ENCODE peak calls at places on chromosome 16, in ten cellular contexts. V is fibroblast of lung, Z is A549, J is kidney, Q is ovary, M is substantia nigra, S is tibial nerve, T is HCT116, A is foreskin keratinocyte, D is IMR-90. N is an unnamed sample.

GRCh38 chr16:57030346-57030902 is 41.1 kb downstream of the NLRC5 start:
- DNase-seq in V (no peak), Z (no peak), J (no peak), Q (no peak), M (no peak), S (no peak), T (no peak), A (no peak), D (no peak), N (no peak)

GRCh38 chr16:49799172-49799571 is 56.7 kb downstream of the ZNF423 start:
- DNase-seq in V (no peak), Z (no peak), J (no peak), Q (no peak), M (no peak), S (no peak), T (no peak), A (no peak), D (no peak), N (no peak)

GRCh38 chr16:86874141-86874540 is 295.8 kb downstream of the FOXL1 start:
- DNase-seq in V (no peak), Z (no peak), J (no peak), Q (no peak), M (no peak), S (no peak), T (peak; percentile 6), A (no peak), D (no peak), N (no peak)

GRCh38 chr16:69481901-69482341 is 57.5 kb downstream of the CYB5B start:
- DNase-seq in V (peak; percentile 88), Z (no peak), J (peak; percentile 95), Q (peak; percentile 83), M (peak; percentile 80), S (peak; percentile 73), T (no peak), A (peak; percentile 40), D (peak; percentile 48), N (peak; percentile 94)

GRCh38 chr16:11734025-11734652 is 8.5 kb downstream of the TXNDC11 start:
- DNase-seq in V (no peak), Z (no peak), J (no peak), Q (peak; percentile 44), M (no peak), S (no peak), T (no peak), A (no peak), D (no peak), N (peak; percentile 56)

GRCh38 chr16:75035410-75035968 is 36.7 kb downstream of the ZNRF1 start:
- DNase-seq in V (no peak), Z (no peak), J (no peak), Q (no peak), M (no peak), S (no peak), T (no peak), A (no peak), D (no peak), N (peak; percentile 49)

GRCh38 chr16:51763072-51763658 is 612.1 kb upstream of the SALL1 start:
- DNase-seq in V (no peak), Z (no peak), J (no peak), Q (no peak), M (no peak), S (no peak), T (no peak), A (no peak), D (no peak), N (peak; percentile 91)

GRCh38 chr16:2142942-2143868 is 5.2 kb upstream of the RAB26 start:
- DNase-seq in V (no peak), Z (no peak), J (no peak), Q (no peak), M (no peak), S (no peak), T (no peak), A (no peak), D (no peak), N (no peak)

GRCh38 chr16:83215417-83216001 is 588.7 kb downstream of the CDH13 start:
- DNase-seq in V (peak; percentile 58), Z (peak; percentile 37), J (no peak), Q (no peak), M (no peak), S (no peak), T (peak; percentile 21), A (peak; percentile 3), D (peak; percentile 44), N (no peak)

GRCh38 chr16:24580665-24581064 is 41.3 kb downstream of the RBBP6 start:
- DNase-seq in V (peak; percentile 76), Z (peak; percentile 37), J (no peak), Q (no peak), M (no peak), S (no peak), T (no peak), A (no peak), D (peak; percentile 62), N (no peak)

GRCh38 chr16:86565644-86566511 is 751 bp upstream of the FOXC2 start:
- DNase-seq in V (no peak), Z (no peak), J (no peak), Q (no peak), M (no peak), S (no peak), T (no peak), A (no peak), D (no peak), N (no peak)

GRCh38 chr16:17177968-17178880 is 292.5 kb downstream of the XYLT1 start:
- DNase-seq in V (no peak), Z (no peak), J (no peak), Q (no peak), M (no peak), S (no peak), T (no peak), A (peak; percentile 64), D (peak; percentile 24), N (no peak)
- H3K27ac ChIP-seq in V (no peak overlapping the region), Z (no peak overlapping the region), J (no peak overlapping the region), Q (no peak overlapping the region), M (no peak overlapping the region), S (no peak overlapping the region), T (no peak overlapping the region), A (no peak overlapping the region), D (no peak overlapping the region), N (no peak overlapping the region)

GRCh38 chr16:46789075-46789474 is 40.9 kb upstream of the MYLK3 start:
- DNase-seq in V (no peak), Z (no peak), J (no peak), Q (no peak), M (no peak), S (no peak), T (no peak), A (no peak), D (no peak), N (no peak)
- H3K27ac ChIP-seq in V (no peak overlapping the region), Z (no peak overlapping the region), J (no peak overlapping the region), Q (no peak overlapping the region), M (no peak overlapping the region), S (peak overlapping the region; percentile 46), T (no peak overlapping the region), A (no peak overlapping the region), D (no peak overlapping the region), N (no peak overlapping the region)

DNA sequence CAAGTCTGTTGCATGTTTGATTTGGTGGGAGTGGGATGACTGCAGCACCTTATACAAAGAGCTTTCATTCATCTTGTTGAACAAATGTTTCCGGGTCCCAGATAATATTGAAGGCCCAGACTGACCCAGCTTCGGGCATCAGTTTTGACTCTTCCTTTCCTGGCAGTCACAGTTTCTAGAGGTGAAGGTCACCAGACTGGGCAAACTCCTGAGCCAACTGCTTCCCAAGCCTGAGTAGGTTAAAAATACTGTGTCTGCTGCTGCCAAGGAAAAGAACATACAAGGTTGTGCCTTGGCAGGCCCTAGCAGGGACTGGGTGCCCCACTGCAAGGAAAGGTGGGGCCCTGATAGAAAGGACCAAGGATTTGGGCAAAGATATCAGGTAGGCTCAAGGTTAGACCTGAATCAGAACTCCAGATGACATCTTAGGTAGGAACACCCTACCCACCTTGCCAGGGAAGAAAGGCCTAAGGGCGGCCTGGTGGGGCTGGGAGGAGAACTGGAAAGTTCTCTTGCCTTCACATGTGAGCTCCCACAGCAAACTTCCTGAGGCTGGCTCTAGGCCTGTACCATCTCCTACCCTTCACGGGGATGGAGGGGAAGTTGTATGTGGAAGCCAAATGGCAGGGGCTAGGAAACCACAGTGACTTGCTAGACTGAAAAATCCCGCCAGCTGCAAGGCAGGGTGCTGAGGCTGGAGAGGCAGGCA is 4.6 kb upstream of the KAT8 start:
- DNase-seq in V (no peak), Z (no peak), J (no peak), Q (no peak), M (no peak), S (no peak), T (no peak), A (no peak), D (no peak), N (no peak)
- H3K27ac ChIP-seq in V (no peak overlapping the region), Z (no peak overlapping the region), J (peak overlapping the region; percentile 54), Q (no peak overlapping the region), M (peak overlapping the region; percentile 56), S (no peak overlapping the region), T (no peak overlapping the region), A (no peak overlapping the region), D (no peak overlapping the region), N (no peak overlapping the region)

GRCh38 chr16:70739389-70739788 is 53.5 kb upstream of the MTSS2 start:
- DNase-seq in V (no peak), Z (no peak), J (no peak), Q (no peak), M (no peak), S (no peak), T (no peak), A (no peak), D (no peak), N (no peak)

GRCh38 chr16:70740919-70741778 is 55.3 kb upstream of the MTSS2 start:
- DNase-seq in V (peak; percentile 80), Z (no peak), J (no peak), Q (no peak), M (no peak), S (no peak), T (no peak), A (no peak), D (peak; percentile 87), N (no peak)

GRCh38 chr16:70741779-70742125 is 55.9 kb upstream of the MTSS2 start:
- DNase-seq in V (no peak), Z (no peak), J (no peak), Q (no peak), M (no peak), S (no peak), T (no peak), A (no peak), D (no peak), N (no peak)

GRCh38 chr16:70738083-70738977 is 52.5 kb upstream of the MTSS2 start:
- DNase-seq in V (peak; percentile 96), Z (peak; percentile 69), J (no peak), Q (no peak), M (peak; percentile 48), S (peak; percentile 26), T (no peak), A (no peak), D (peak; percentile 93), N (no peak)

DNA sequence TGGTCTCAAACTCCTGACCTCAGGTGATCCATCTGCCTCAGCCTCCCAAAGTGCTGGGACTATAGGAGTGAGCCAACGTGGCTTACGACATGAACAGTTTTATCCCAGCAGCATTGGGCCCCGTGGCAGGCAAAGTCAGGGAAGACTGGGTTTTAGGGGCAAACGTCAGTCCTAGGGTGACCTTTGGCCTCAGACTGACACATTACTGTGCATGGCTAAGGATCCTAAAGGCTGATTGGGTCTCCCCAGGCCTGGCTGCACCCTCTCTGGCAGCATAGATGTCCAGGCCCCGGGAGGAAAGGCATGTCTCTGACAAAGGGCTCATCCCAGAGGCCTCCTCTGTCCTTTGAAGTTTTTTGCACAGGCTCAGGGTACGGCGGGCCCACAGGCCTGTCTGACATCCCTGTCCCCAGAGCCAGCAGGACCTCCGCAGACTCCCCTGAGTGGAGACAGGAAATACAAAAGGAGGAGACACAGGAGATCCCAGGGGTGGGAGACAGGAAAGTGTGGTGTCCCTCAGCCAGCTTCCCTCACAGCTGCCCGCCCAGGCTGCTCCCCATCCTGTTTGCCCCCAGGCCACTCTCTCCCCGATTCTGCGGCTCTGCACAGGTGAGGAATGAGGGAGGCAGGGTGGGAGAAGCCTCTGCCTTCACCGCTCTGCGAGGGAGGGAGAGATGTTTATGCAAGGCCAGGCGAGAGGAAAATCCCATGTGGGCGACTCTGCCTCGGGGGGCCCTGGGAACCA is 54.5 kb upstream of the MTSS2 start:
- DNase-seq in V (no peak), Z (no peak), J (no peak), Q (no peak), M (no peak), S (no peak), T (no peak), A (no peak), D (no peak), N (no peak)
- H3K27ac ChIP-seq in V (peak overlapping the region; percentile 79), Z (peak overlapping the region; percentile 40), J (peak overlapping the region; percentile 34), Q (no peak overlapping the region), M (no peak overlapping the region), S (peak overlapping the region; percentile 19), T (no peak overlapping the region), A (no peak overlapping the region), D (peak overlapping the region; percentile 79), N (no peak overlapping the region)